ENCODE peak calls at places on chromosomes 7 and 10, in six cellular contexts. W, N, C, F, Y and T are unnamed samples.

GRCh38 chr10:102660891-102661613 is 16.8 kb downstream of the TRIM8 start:
- DNase-seq in W (peak; percentile 13), N (peak; percentile 52), C (peak; percentile 45), F (no peak), Y (no peak), T (no peak)

GRCh38 chr7:106369349-106369748 is 84.6 kb upstream of the NAMPT start:
- DNase-seq in W (no peak), N (no peak), C (no peak), F (peak; percentile 67), Y (peak; percentile 16), T (no peak)

GRCh38 chr7:102473271-102473991 is 5.3 kb downstream of the POLR2J start:
- DNase-seq in W (no peak), N (no peak), C (no peak), F (no peak), Y (no peak), T (no peak)

GRCh38 chr7:142477079-142477651 is 219.3 kb upstream of the PRSS58 start:
- DNase-seq in W (no peak), N (no peak), C (no peak), F (no peak), Y (peak; percentile 39), T (no peak)

GRCh38 chr7:29884399-29885272 is 78.3 kb downstream of the WIPF3 start:
- DNase-seq in W (no peak), N (no peak), C (no peak), F (no peak), Y (no peak), T (no peak)

GRCh38 chr7:26081627-26082026 is 70.4 kb upstream of the NFE2L3 start:
- DNase-seq in W (no peak), N (no peak), C (no peak), F (no peak), Y (no peak), T (no peak)

GRCh38 chr7:33612434-33612833 is 292.9 kb upstream of the BMPER start:
- DNase-seq in W (no peak), N (peak; percentile 68), C (no peak), F (no peak), Y (no peak), T (no peak)

GRCh38 chr10:28801869-28802268 is 124.5 kb downstream of the BAMBI start:
- DNase-seq in W (no peak), N (no peak), C (no peak), F (no peak), Y (no peak), T (no peak)

GRCh38 chr10:77036993-77037734 is 600.4 kb downstream of the KCNMA1 start:
- DNase-seq in W (peak; percentile 4), N (peak; percentile 38), C (no peak), F (peak; percentile 28), Y (peak; percentile 9), T (no peak)

GRCh38 chr10:95267261-95267660 is 23.5 kb downstream of the PDLIM1 start:
- DNase-seq in W (no peak), N (no peak), C (no peak), F (no peak), Y (no peak), T (no peak)

GRCh38 chr10:104339469-104340098 is 1.3 kb upstream of the ITPRIP start:
- DNase-seq in W (no peak), N (no peak), C (no peak), F (peak; percentile 79), Y (peak; percentile 70), T (no peak)

GRCh38 chr7:48411619-48412018 is 240.4 kb downstream of the ABCA13 start:
- DNase-seq in W (no peak), N (no peak), C (no peak), F (no peak), Y (no peak), T (no peak)

GRCh38 chr10:131676971-131677421 is 223.8 kb upstream of the PPP2R2D start:
- DNase-seq in W (no peak), N (no peak), C (no peak), F (no peak), Y (no peak), T (no peak)

GRCh38 chr7:29854257-29854938 is 48.1 kb downstream of the WIPF3 start:
- DNase-seq in W (no peak), N (no peak), C (no peak), F (peak; percentile 74), Y (no peak), T (no peak)

GRCh38 chr10:370222-370825 is 235.1 kb downstream of the ZMYND11 start:
- DNase-seq in W (no peak), N (no peak), C (no peak), F (peak; percentile 77), Y (peak; percentile 22), T (no peak)

GRCh38 chr10:102633848-102634247 is 10.4 kb upstream of the TRIM8 start:
- DNase-seq in W (no peak), N (no peak), C (no peak), F (no peak), Y (no peak), T (no peak)

GRCh38 chr7:116832692-116833091 is 29.7 kb upstream of the CAPZA2 start:
- DNase-seq in W (no peak), N (no peak), C (no peak), F (no peak), Y (no peak), T (no peak)